ENCODE peak calls at places on chromosome 9, in eight cellular contexts. O is cardiac fibroblast; E is stimulated activated naive CD8-positive, alpha-beta T cell treated with anti-CD3 and anti-CD28 coated beads, Interleukin-15, Interleukin-2, amounts not matched to agents 100 U/mL and 50 U/mL, for 24 hours; D is posterior cingulate gyrus; J is NCI-H748 treated with DMSO at 0.1 percent for 48 hours; X is NCI-H82; N is activated T-cell treated with anti-CD3 and anti-CD28 coated beads for 48 hours; U is astrocyte of the spinal cord. F is an unnamed sample.

GRCh38 chr9:27765931-27766835 is 192.9 kb upstream of the C9orf72 start:
- DNase-seq in D (no peak), J (peak; percentile 49), X (no peak), N (no peak), U (peak; percentile 82), O (no peak), E (no peak), F (no peak)

GRCh38 chr9:120603601-120604000 is 23.6 kb upstream of the CDK5RAP2 start:
- DNase-seq in E (no peak), J (no peak), D (no peak), O (no peak), X (no peak), N (no peak), U (no peak), F (no peak)

GRCh38 chr9:78470741-78471140 is 173.8 kb downstream of the PSAT1 start:
- DNase-seq in D (no peak), N (no peak), U (no peak), J (no peak), O (no peak), E (no peak), X (no peak), F (no peak)

GRCh38 chr9:17117372-17117771 is 17.5 kb upstream of the CNTLN start:
- DNase-seq in X (peak; percentile 17), E (no peak), D (no peak), U (no peak), O (no peak), N (no peak), J (no peak), F (no peak)

GRCh38 chr9:27530915-27531762 is 1.5 kb upstream of the MOB3B start:
- DNase-seq in E (no peak), J (no peak), X (no peak), N (no peak), D (no peak), U (no peak), O (no peak), F (no peak)

GRCh38 chr9:133184971-133185370 is 21.3 kb upstream of the GBGT1 start:
- DNase-seq in O (peak; percentile 85), J (peak; percentile 40), D (peak; percentile 49), N (peak; percentile 30), X (peak; percentile 49), E (peak; percentile 47), U (peak; percentile 73), F (peak; percentile 80)

GRCh38 chr9:127075592-127076380 is 46.6 kb downstream of the ANGPTL2 start:
- DNase-seq in E (no peak), J (no peak), D (no peak), N (no peak), U (no peak), X (no peak), O (no peak), F (no peak)

GRCh38 chr9:138103111-138103823 is 225.7 kb downstream of the CACNA1B start:
- DNase-seq in N (no peak), E (no peak), D (peak; percentile 26), O (no peak), X (no peak), U (no peak), J (no peak), F (no peak)

GRCh38 chr9:95040106-95040505 is 277.4 kb downstream of the FANCC start:
- DNase-seq in D (no peak), J (no peak), E (no peak), O (no peak), U (no peak), X (no peak), N (no peak), F (no peak)

GRCh38 chr9:91089405-91090131 is 272.1 kb downstream of the AUH start:
- DNase-seq in N (no peak), J (peak; percentile 19), U (peak; percentile 66), X (no peak), O (peak; percentile 80), E (no peak), D (no peak), F (peak; percentile 73)

GRCh38 chr9:107246259-107247254 is 36.5 kb upstream of the RAD23B start:
- DNase-seq in N (no peak), J (no peak), O (no peak), U (peak; percentile 15), E (peak; percentile 40), D (no peak), X (peak; percentile 78), F (peak; percentile 39)

GRCh38 chr9:33167949-33168535 is 906 bp upstream of the B4GALT1 start:
- DNase-seq in N (no peak), D (no peak), O (no peak), E (peak; percentile 31), J (no peak), X (peak; percentile 41), U (no peak), F (no peak)

GRCh38 chr9:2026181-2026580 is 11.0 kb downstream of the SMARCA2 start:
- DNase-seq in D (no peak), O (no peak), U (no peak), X (no peak), J (no peak), E (no peak), N (no peak), F (no peak)

GRCh38 chr9:71830929-71831328 is 62.6 kb upstream of the CEMIP2 start:
- DNase-seq in J (no peak), X (no peak), N (no peak), U (peak; percentile 34), E (no peak), D (no peak), O (no peak), F (no peak)

GRCh38 chr9:16899611-16900010 is 29.1 kb upstream of the BNC2 start:
- DNase-seq in U (peak; percentile 53), N (no peak), X (no peak), D (no peak), E (no peak), O (no peak), J (no peak), F (no peak)

GRCh38 chr9:133101356-133102189 is 19.5 kb downstream of the RALGDS start:
- DNase-seq in D (peak; percentile 83), J (no peak), N (no peak), X (no peak), O (no peak), U (no peak), E (no peak), F (no peak)

GRCh38 chr9:95985656-95986055 is 110.2 kb downstream of the ERCC6L2 start:
- DNase-seq in J (no peak), O (no peak), D (no peak), X (no peak), U (no peak), N (no peak), E (no peak), F (no peak)

GRCh38 chr9:125513634-125514413 is 193.2 kb downstream of the MAPKAP1 start:
- DNase-seq in N (no peak), O (peak; percentile 74), D (no peak), X (no peak), E (peak; percentile 48), J (no peak), U (peak; percentile 78), F (peak; percentile 46)

GRCh38 chr9:121721770-121722169 is 70.3 kb downstream of the DAB2IP start:
- DNase-seq in E (no peak), X (no peak), O (no peak), N (no peak), J (no peak), U (no peak), D (no peak), F (no peak)

GRCh38 chr9:108786756-108787663 is 68.8 kb downstream of the ACTL7B start:
- DNase-seq in U (peak; percentile 50), N (no peak), O (peak; percentile 18), D (no peak), X (peak; percentile 96), E (no peak), J (no peak), F (no peak)

GRCh38 chr9:135074354-135075233 is 12.9 kb upstream of the OLFM1 start:
- DNase-seq in E (no peak), X (peak; percentile 23), O (no peak), N (no peak), J (no peak), U (no peak), D (peak; percentile 44), F (no peak)

GRCh38 chr9:119868694-119869093 is 499.5 kb upstream of the BRINP1 start:
- DNase-seq in E (no peak), X (no peak), N (no peak), J (peak; percentile 87), U (no peak), D (no peak), O (no peak), F (no peak)

GRCh38 chr9:96854877-96855273 is 561 bp upstream of the ZNF782 start:
- DNase-seq in U (no peak), O (no peak), J (no peak), E (no peak), N (no peak), D (no peak), X (no peak), F (no peak)